ENCODE peak calls at places on chromosome 2, in four cellular contexts. O, H, J and F are unnamed samples.

GRCh38 chr2:239445771-239446524 is 45.1 kb upstream of the HDAC4 start:
- DNase-seq in O (peak; percentile 72), H (no peak), J (no peak), F (no peak)

GRCh38 chr2:7191927-7192326 is 274.7 kb downstream of the RNF144A start:
- DNase-seq in O (peak; percentile 5), H (no peak), J (no peak), F (no peak)

GRCh38 chr2:111157798-111158197 is 37.1 kb downstream of the BCL2L11 start:
- DNase-seq in O (no peak), H (no peak), J (peak; percentile 69), F (no peak)

GRCh38 chr2:18105929-18106328 is 227.5 kb downstream of the KCNS3 start:
- DNase-seq in O (no peak), H (no peak), J (no peak), F (no peak)

GRCh38 chr2:233803292-233803911 is 25.3 kb downstream of the MROH2A start:
- DNase-seq in O (no peak), H (no peak), J (no peak), F (peak; percentile 7)

GRCh38 chr2:239630618-239631286 is 229.9 kb upstream of the HDAC4 start:
- DNase-seq in O (no peak), H (no peak), J (no peak), F (no peak)

GRCh38 chr2:117470311-117471095 is 344.0 kb upstream of the DDX18 start:
- DNase-seq in O (peak; percentile 69), H (peak; percentile 36), J (no peak), F (peak; percentile 76)

GRCh38 chr2:97712693-97713295 is 582 bp upstream of the ZAP70 start:
- DNase-seq in O (no peak), H (no peak), J (no peak), F (no peak)

GRCh38 chr2:215784371-215784783 is 229.0 kb downstream of the MREG start:
- DNase-seq in O (no peak), H (no peak), J (no peak), F (no peak)

GRCh38 chr2:240455719-240456606 is 20.5 kb downstream of the GPC1 start:
- DNase-seq in O (no peak), H (no peak), J (no peak), F (no peak)

GRCh38 chr2:174326880-174327558 is 7.7 kb upstream of the SP9 start:
- DNase-seq in O (no peak), H (no peak), J (no peak), F (peak; percentile 73)

GRCh38 chr2:11659866-11660265 is 10.1 kb downstream of the NTSR2 start:
- DNase-seq in O (no peak), H (no peak), J (no peak), F (no peak)

GRCh38 chr2:204550738-204551137 is 5.5 kb downstream of the PARD3B start:
- DNase-seq in O (no peak), H (no peak), J (no peak), F (no peak)

GRCh38 chr2:9336534-9337354 is 86.6 kb downstream of the ITGB1BP1 start:
- DNase-seq in O (peak; percentile 93), H (peak; percentile 57), J (no peak), F (no peak)

GRCh38 chr2:27182346-27182745 is 29.5 kb upstream of the ATRAID start:
- DNase-seq in O (no peak), H (no peak), J (no peak), F (no peak)

GRCh38 chr2:120620025-120620793 is 115.5 kb upstream of the GLI2 start:
- DNase-seq in O (no peak), H (no peak), J (no peak), F (no peak)

GRCh38 chr2:85996591-85996990 is 107.8 kb upstream of the ST3GAL5 start:
- DNase-seq in O (no peak), H (peak; percentile 79), J (no peak), F (no peak)

GRCh38 chr2:155125585-155126230 is 427.2 kb downstream of the KCNJ3 start:
- DNase-seq in O (no peak), H (no peak), J (no peak), F (no peak)

GRCh38 chr2:168928113-168928823 is 27.2 kb downstream of the G6PC2 start:
- DNase-seq in O (no peak), H (no peak), J (no peak), F (no peak)

GRCh38 chr2:142592171-142592570 is 285.3 kb upstream of the KYNU start:
- DNase-seq in O (no peak), H (no peak), J (no peak), F (no peak)

GRCh38 chr2:120391905-120392665 is 46.1 kb downstream of the INHBB start:
- DNase-seq in O (no peak), H (no peak), J (no peak), F (no peak)

GRCh38 chr2:15941970-15942710 is 1.8 kb downstream of the MYCN start:
- DNase-seq in O (no peak), H (no peak), J (no peak), F (peak; percentile 72)

GRCh38 chr2:120867290-120868231 is 131.9 kb downstream of the GLI2 start:
- DNase-seq in O (no peak), H (peak; percentile 40), J (no peak), F (no peak)

GRCh38 chr2:113180131-113180946 is 6.6 kb downstream of the PSD4 start:
- DNase-seq in O (peak; percentile 86), H (peak; percentile 61), J (no peak), F (no peak)

GRCh38 chr2:101823347-101823791 is 125.9 kb downstream of the MAP4K4 start:
- DNase-seq in O (peak; percentile 71), H (peak; percentile 47), J (no peak), F (peak; percentile 72)

GRCh38 chr2:167331636-167332232 is 443.5 kb downstream of the XIRP2 start:
- DNase-seq in O (peak; percentile 11), H (no peak), J (no peak), F (peak; percentile 77)

GRCh38 chr2:151946856-151947523 is 118.8 kb upstream of the ARL5A start:
- DNase-seq in O (peak; percentile 45), H (peak; percentile 68), J (no peak), F (peak; percentile 77)

GRCh38 chr2:157327200-157327599 is 1.6 kb upstream of the ERMN start:
- DNase-seq in O (no peak), H (no peak), J (no peak), F (no peak)

GRCh38 chr2:72141032-72141645 is 6.5 kb downstream of the CYP26B1 start:
- DNase-seq in O (no peak), H (no peak), J (no peak), F (no peak)

DNA sequence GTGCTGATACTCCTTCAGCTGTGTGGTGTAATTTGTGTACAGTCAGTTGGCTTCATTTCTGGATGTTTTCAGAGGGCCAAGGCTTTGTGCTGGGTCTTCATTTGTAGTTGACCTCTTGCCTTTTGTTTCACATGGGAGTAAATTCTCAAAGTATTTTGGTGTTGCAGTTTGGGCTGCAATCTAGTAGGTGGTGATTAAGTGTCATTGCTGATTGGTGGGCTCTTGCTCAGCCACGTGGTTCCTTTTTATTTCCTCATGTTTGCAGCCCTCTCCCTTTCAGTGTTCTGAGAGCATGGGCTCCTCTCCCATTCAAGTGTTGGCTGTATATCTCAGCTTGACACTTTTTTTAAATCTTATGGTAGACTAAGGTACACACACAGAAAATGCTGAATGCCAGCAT is 96.8 kb downstream of the SNTG2 start:
- DNase-seq in O (peak; percentile 7), H (no peak), J (no peak), F (no peak)
- TF ChIP-seq CBX5 in O (no peak), H (no peak), J (no peak), F (no peak)

DNA sequence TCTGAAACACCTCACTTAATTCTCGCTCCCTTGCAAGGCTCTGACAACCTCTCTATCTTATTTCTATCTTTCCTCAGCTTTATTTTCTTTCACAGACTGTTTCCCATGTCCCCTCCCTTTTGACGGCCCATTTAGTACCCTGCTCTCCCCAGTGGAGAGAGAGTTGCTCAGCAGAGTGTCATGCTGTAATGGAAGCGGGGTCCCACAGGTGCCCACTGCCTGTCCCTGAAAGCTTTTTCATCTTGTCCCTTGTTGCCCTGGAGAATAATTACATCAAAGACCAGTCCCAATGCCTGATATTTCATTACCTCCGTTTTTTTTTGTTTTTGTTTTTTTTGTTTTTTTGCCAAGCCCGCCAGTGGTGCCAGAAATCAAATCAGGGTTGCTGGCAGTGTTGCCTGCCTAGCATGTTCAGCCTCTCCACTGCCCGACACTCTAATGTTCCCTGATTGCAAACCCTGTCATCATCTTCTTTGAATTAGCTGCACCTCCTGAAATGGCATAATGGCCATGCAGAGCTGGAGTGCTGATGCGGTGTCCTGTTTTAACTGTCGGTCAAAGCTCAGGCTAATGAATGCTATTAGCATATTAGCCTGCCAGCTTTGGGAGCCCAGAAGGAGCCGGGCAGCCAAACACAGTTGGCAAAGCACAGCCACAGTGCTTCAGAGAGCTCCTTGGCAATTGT is 71.2 kb upstream of the CAVIN2 start:
- DNase-seq in O (no peak), H (no peak), J (no peak), F (no peak)
- TF ChIP-seq CBX5 in O (no peak), H (no peak), J (no peak), F (no peak)

GRCh38 chr2:237895544-237896506 is 36.4 kb downstream of the RAMP1 start:
- DNase-seq in O (no peak), H (no peak), J (no peak), F (no peak)

GRCh38 chr2:237896941-237897340 is 37.5 kb downstream of the RAMP1 start:
- DNase-seq in O (no peak), H (no peak), J (no peak), F (no peak)

GRCh38 chr2:237896507-237896892 is 37.1 kb downstream of the RAMP1 start:
- DNase-seq in O (no peak), H (no peak), J (no peak), F (no peak)

GRCh38 chr2:237894396-237894979 is 35.1 kb downstream of the RAMP1 start:
- DNase-seq in O (no peak), H (no peak), J (no peak), F (no peak)

DNA sequence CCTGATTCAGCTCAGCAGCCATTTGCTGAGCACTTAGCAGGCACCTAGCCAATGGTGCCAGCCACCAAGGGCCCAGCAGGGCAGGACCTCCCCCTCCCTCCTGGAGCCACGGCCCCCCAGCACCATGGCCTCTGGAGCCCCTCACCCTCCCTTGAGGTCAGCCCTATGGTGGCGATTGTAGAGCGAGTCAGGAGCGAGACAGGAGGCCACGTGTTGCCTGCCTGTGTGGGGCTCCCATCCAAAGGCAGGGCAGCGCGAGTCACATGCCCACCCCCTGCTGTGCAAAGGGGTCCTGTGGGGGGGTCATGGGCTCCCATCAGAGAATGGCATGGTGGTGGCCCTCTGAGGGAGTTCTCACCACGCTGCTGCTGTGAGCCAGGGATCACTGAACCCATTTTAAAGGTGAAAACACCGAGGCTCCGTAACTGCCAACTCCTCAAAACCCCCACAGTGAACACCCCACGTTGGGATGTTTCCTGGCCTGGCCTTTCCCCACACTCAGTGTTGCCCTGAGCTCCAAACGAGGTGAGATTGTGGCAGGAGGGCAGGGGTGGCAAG is 35.6 kb downstream of the RAMP1 start:
- DNase-seq in O (no peak), H (no peak), J (no peak), F (no peak)
- TF ChIP-seq CBX5 in O (no peak), H (no peak), J (no peak), F (no peak)

DNA sequence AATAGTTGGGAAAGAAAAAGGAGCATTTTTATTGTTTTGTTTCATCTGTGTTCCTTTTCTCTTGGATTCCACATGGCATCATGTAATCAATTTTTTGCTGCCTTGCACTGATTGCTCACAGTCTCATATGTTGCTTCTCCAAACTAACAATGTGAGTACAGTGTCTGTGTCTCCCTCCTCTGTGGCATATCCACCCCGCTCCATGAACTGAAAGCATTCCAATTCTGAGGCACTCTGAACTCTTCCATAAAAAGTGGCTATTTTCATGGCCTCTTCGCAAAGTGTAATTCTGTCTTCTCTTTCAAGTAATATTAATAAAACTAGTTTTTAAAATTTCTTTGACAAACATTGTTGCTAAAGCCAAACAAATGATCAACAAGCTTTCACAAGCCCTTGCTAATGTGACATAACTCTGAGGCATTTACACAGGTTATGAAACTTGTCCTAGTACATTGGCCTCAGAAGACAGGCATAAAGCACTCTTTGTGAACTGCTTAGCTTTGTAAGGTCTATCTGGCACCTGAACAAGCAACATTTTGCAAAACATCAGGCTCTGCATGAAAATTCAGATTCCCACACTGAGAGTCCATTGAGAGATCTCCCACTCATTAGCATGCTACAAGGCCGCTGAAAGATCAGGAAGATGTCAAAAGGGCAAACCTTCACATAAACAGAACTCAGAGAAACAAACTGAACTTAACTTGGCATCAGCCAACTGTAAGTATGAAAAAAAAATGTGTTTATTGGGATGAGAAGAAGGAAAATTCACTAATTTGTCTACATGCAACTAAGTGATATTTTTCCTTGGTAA is 33.0 kb downstream of the GPR75 start:
- DNase-seq in O (peak; percentile 100), H (no peak), J (no peak), F (no peak)
- TF ChIP-seq CBX5 in O (peak; percentile 62), H (no peak), J (no peak), F (no peak)